ENCODE peak calls at places on chromosomes 11 and 22, in five cellular contexts. One of them, this sample, is unnamed.
A peak's percentile ranks its signal among the peaks of the same experiment; 100 is the strongest.

GRCh38 chr11:62842171-62842717 is 2.9 kb upstream of the WDR74 start:
- DNase-seq in upper lobe of right lung: peak; percentile 73
- DNase-seq in heart right ventricle: no peak
- DNase-seq in neural progenitor cell: no peak
- DNase-seq in A673: no peak
- DNase-seq in this sample: peak; percentile 61

GRCh38 chr11:111941963-111942362 is 4.8 kb downstream of the DIXDC1 start:
- DNase-seq in upper lobe of right lung: no peak
- DNase-seq in heart right ventricle: peak; percentile 62
- DNase-seq in A673: no peak
- DNase-seq in neural progenitor cell: no peak
- DNase-seq in this sample: peak; percentile 57

GRCh38 chr11:18235394-18235926 is 1.1 kb downstream of the SAA4 start:
- DNase-seq in A673: no peak
- DNase-seq in upper lobe of right lung: no peak
- DNase-seq in neural progenitor cell: peak; percentile 30
- DNase-seq in heart right ventricle: no peak
- DNase-seq in this sample: no peak

GRCh38 chr11:102177974-102178631 is 67.9 kb downstream of the YAP1 start:
- DNase-seq in upper lobe of right lung: no peak
- DNase-seq in heart right ventricle: no peak
- DNase-seq in A673: peak; percentile 88
- DNase-seq in neural progenitor cell: no peak
- DNase-seq in this sample: no peak

GRCh38 chr11:82680252-82680651 is 53.4 kb downstream of the FAM181B start:
- DNase-seq in A673: peak; percentile 17
- DNase-seq in upper lobe of right lung: no peak
- DNase-seq in neural progenitor cell: no peak
- DNase-seq in heart right ventricle: no peak
- DNase-seq in this sample: no peak

GRCh38 chr11:72771507-72771906 is 19.3 kb upstream of the ARAP1 start:
- DNase-seq in A673: no peak
- DNase-seq in heart right ventricle: no peak
- DNase-seq in neural progenitor cell: no peak
- DNase-seq in upper lobe of right lung: no peak
- DNase-seq in this sample: no peak

GRCh38 chr11:369336-370018 is at the start of gene B4GALNT4:
- DNase-seq in A673: peak; percentile 25
- DNase-seq in neural progenitor cell: peak; percentile 78
- DNase-seq in heart right ventricle: no peak
- DNase-seq in upper lobe of right lung: no peak
- DNase-seq in this sample: no peak

GRCh38 chr11:43578346-43579170 is 102.0 kb upstream of the HSD17B12 start:
- DNase-seq in A673: no peak
- DNase-seq in upper lobe of right lung: no peak
- DNase-seq in heart right ventricle: no peak
- DNase-seq in neural progenitor cell: no peak
- DNase-seq in this sample: no peak

GRCh38 chr11:15159085-15159484 is 44.4 kb downstream of the INSC start:
- DNase-seq in heart right ventricle: no peak
- DNase-seq in A673: peak; percentile 28
- DNase-seq in upper lobe of right lung: no peak
- DNase-seq in neural progenitor cell: peak; percentile 38
- DNase-seq in this sample: no peak

GRCh38 chr22:37345863-37346514 is 63.7 kb downstream of the CYTH4 start:
- DNase-seq in upper lobe of right lung: no peak
- DNase-seq in heart right ventricle: peak; percentile 31
- DNase-seq in A673: no peak
- DNase-seq in neural progenitor cell: no peak
- DNase-seq in this sample: no peak

GRCh38 chr22:22981670-22982571 is 88.4 kb upstream of the GNAZ start:
- DNase-seq in upper lobe of right lung: no peak
- DNase-seq in neural progenitor cell: no peak
- DNase-seq in A673: no peak
- DNase-seq in heart right ventricle: no peak
- DNase-seq in this sample: no peak

GRCh38 chr22:29079218-29079901 is 6.5 kb downstream of the KREMEN1 start:
- DNase-seq in neural progenitor cell: no peak
- DNase-seq in A673: peak; percentile 95
- DNase-seq in heart right ventricle: no peak
- DNase-seq in upper lobe of right lung: no peak
- DNase-seq in this sample: no peak

GRCh38 chr11:120564573-120565301 is 53.2 kb downstream of the GRIK4 start:
- DNase-seq in neural progenitor cell: peak; percentile 74
- DNase-seq in heart right ventricle: peak; percentile 51
- DNase-seq in A673: peak; percentile 26
- DNase-seq in upper lobe of right lung: no peak
- DNase-seq in this sample: peak; percentile 76

GRCh38 chr11:46826310-46827044 is 19.6 kb downstream of the CKAP5 start:
- DNase-seq in neural progenitor cell: peak; percentile 93
- DNase-seq in A673: peak; percentile 97
- DNase-seq in upper lobe of right lung: peak; percentile 90
- DNase-seq in heart right ventricle: peak; percentile 84
- DNase-seq in this sample: peak; percentile 73

GRCh38 chr22:21766933-21767462 is 31.4 kb upstream of the YPEL1 start:
- DNase-seq in neural progenitor cell: no peak
- DNase-seq in upper lobe of right lung: peak; percentile 40
- DNase-seq in A673: no peak
- DNase-seq in heart right ventricle: no peak
- DNase-seq in this sample: no peak

GRCh38 chr11:124830749-124831148 is 30.5 kb upstream of the MSANTD2 start:
- DNase-seq in neural progenitor cell: no peak
- DNase-seq in upper lobe of right lung: no peak
- DNase-seq in A673: no peak
- DNase-seq in heart right ventricle: no peak
- DNase-seq in this sample: no peak

GRCh38 chr11:68659158-68659921 is 25.0 kb upstream of the GAL start:
- DNase-seq in heart right ventricle: peak; percentile 71
- DNase-seq in A673: peak; percentile 95
- DNase-seq in upper lobe of right lung: no peak
- DNase-seq in neural progenitor cell: no peak
- DNase-seq in this sample: peak; percentile 76

GRCh38 chr11:122853971-122854446 is 15.7 kb downstream of the CRTAM start:
- DNase-seq in heart right ventricle: peak; percentile 79
- DNase-seq in A673: peak; percentile 91
- DNase-seq in neural progenitor cell: peak; percentile 82
- DNase-seq in upper lobe of right lung: no peak
- DNase-seq in this sample: peak; percentile 61

GRCh38 chr11:5102246-5102645 is 32.9 kb downstream of the OR52E1 start:
- DNase-seq in neural progenitor cell: no peak
- DNase-seq in heart right ventricle: no peak
- DNase-seq in A673: peak; percentile 25
- DNase-seq in upper lobe of right lung: no peak
- DNase-seq in this sample: no peak

GRCh38 chr11:126114486-126115252 is 52.0 kb upstream of the CDON start:
- DNase-seq in heart right ventricle: no peak
- DNase-seq in upper lobe of right lung: no peak
- DNase-seq in neural progenitor cell: no peak
- DNase-seq in A673: peak; percentile 47
- DNase-seq in this sample: no peak

GRCh38 chr22:45163074-45163416 is 680 bp upstream of the NUP50 start:
- DNase-seq in neural progenitor cell: peak; percentile 65
- DNase-seq in upper lobe of right lung: no peak
- DNase-seq in heart right ventricle: no peak
- DNase-seq in A673: peak; percentile 43
- DNase-seq in this sample: no peak

DNA sequence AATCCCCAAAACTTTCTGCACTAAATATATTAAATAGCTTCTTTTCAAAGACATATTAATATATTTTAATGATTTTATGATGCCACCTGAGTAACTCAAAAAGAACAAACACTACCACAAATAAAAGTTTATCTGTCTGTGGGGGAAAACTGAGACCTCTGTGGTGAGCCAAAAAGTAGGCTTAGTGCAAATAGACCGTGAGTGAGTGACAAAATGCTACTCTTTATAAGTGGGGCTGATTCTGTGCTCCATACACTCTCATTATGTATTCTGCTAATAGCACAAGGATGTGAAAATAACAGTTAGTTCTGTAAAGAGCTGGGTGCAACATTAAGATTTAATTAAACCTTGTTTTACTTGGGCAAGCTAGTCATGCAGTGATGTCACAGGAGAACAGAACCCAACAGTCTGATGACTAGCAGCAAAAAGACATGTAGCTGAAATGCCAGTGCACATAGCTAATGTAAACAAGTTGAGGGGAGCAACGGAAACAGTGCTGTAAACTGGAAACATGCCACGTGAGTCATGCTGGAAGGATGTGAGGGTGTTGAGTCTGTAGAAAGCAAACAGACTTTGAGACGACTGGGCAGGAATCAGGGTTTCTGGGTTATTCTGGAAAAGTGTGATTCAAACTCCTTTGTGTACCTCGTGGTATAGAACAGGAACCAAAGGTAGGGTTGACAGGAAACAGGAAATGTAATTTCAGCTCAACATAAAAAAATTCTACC is 1130.4 kb downstream of the LRRC4C start:
- DNase-seq in neural progenitor cell: no peak
- DNase-seq in upper lobe of right lung: no peak
- DNase-seq in A673: peak; percentile 99
- DNase-seq in heart right ventricle: peak; percentile 31
- DNase-seq in this sample: peak; percentile 67
- H3K4me3 ChIP-seq in neural progenitor cell: no peak overlapping the region
- H3K4me3 ChIP-seq in upper lobe of right lung: no peak overlapping the region
- H3K4me3 ChIP-seq in A673: peak overlapping the region; percentile 1
- H3K4me3 ChIP-seq in heart right ventricle: no peak overlapping the region
- H3K4me3 ChIP-seq in this sample: no peak overlapping the region

GRCh38 chr22:46240073-46240472 is 10.0 kb downstream of the CDPF1 start:
- DNase-seq in A673: no peak
- DNase-seq in upper lobe of right lung: no peak
- DNase-seq in neural progenitor cell: no peak
- DNase-seq in heart right ventricle: no peak
- DNase-seq in this sample: no peak

GRCh38 chr22:46238541-46238940 is 11.6 kb downstream of the CDPF1 start:
- DNase-seq in neural progenitor cell: no peak
- DNase-seq in upper lobe of right lung: no peak
- DNase-seq in heart right ventricle: no peak
- DNase-seq in A673: no peak
- DNase-seq in this sample: no peak

GRCh38 chr22:46239261-46240048 is 10.6 kb downstream of the CDPF1 start:
- DNase-seq in A673: no peak
- DNase-seq in heart right ventricle: no peak
- DNase-seq in neural progenitor cell: no peak
- DNase-seq in upper lobe of right lung: no peak
- DNase-seq in this sample: no peak

GRCh38 chr22:46234851-46235437 is 15.1 kb downstream of the CDPF1 start:
- DNase-seq in A673: no peak
- DNase-seq in neural progenitor cell: no peak
- DNase-seq in upper lobe of right lung: no peak
- DNase-seq in heart right ventricle: no peak
- DNase-seq in this sample: no peak

DNA sequence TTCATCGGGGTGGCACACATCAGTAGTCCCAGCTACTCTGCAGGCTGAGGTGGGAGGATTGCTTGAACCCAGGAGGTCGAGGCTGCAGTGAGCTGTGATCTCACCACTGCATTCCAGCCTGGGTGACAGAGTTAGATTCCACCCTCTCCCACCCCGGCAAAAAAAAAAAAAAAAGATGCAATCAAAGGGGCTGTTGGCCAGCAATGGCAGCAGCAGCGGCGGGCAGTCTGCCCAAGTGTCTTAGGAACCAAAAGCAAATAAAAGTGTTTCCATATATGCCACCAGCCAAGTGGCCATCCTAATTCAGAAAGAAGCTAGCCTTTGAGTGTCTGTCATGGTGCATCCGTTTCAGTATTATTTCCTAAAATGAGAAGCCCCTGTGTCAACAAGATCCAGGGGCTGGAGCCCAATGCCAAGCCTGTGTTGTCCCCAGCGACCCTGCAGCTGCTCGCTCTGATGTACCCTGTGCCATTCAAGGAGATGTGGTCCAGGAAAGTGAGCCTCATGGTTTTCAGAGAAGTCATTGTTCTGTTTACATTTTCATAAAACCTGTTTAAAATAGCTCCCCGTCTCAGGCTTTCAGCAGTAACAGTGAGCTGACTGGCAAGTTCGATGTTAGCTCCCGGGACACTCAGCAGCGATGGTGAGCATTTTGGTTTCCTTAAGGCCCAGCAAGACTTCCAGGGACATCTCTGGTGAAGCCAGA is 12.5 kb downstream of the CDPF1 start:
- DNase-seq in heart right ventricle: peak; percentile 53
- DNase-seq in A673: no peak
- DNase-seq in upper lobe of right lung: no peak
- DNase-seq in neural progenitor cell: no peak
- DNase-seq in this sample: no peak
- TF ChIP-seq CTCF in heart right ventricle: no peak
- TF ChIP-seq CTCF in A673: no peak
- TF ChIP-seq CTCF in upper lobe of right lung: no peak
- TF ChIP-seq CTCF in neural progenitor cell: no peak
- TF ChIP-seq CTCF in this sample: no peak

GRCh38 chr22:35835267-35835997 is 117.8 kb downstream of the APOL5 start:
- DNase-seq in A673: no peak
- DNase-seq in neural progenitor cell: no peak
- DNase-seq in upper lobe of right lung: no peak
- DNase-seq in heart right ventricle: no peak
- DNase-seq in this sample: no peak
- H3K4me1 ChIP-seq in A673: peaks cover 42% of the 10 kb centered on the region
- H3K4me1 ChIP-seq in neural progenitor cell: peaks cover 43% of the 10 kb centered on the region
- H3K4me1 ChIP-seq in upper lobe of right lung: peaks cover 31% of the 10 kb centered on the region
- H3K4me1 ChIP-seq in heart right ventricle: peaks cover 53% of the 10 kb centered on the region
- H3K4me1 ChIP-seq in this sample: peaks cover 73% of the 10 kb centered on the region

DNA sequence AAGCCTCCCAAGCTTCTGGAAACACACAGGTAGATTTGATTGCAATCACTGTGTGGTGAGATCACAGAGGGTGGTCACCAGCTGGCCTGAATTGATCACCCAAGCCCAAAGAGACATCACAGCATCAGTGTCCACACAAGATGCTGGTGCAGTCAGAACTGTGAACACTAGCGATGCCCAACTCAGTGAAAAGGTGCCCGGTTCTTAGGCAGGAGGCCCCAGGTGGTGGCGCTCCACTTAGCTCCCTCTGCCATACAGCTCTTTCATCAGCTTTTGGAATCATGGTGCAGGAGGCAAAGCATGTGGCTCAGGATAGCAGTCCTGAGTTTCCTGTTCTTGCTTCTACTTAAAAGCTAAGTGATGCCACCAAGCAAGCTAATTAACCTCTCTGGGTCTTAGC is 11.1 kb downstream of the DGCR2 start:
- DNase-seq in neural progenitor cell: peak; percentile 25
- DNase-seq in A673: no peak
- DNase-seq in heart right ventricle: no peak
- DNase-seq in upper lobe of right lung: peak; percentile 41
- DNase-seq in this sample: no peak
- H3K4me3 ChIP-seq in neural progenitor cell: no peak overlapping the region
- H3K4me3 ChIP-seq in A673: no peak overlapping the region
- H3K4me3 ChIP-seq in heart right ventricle: no peak overlapping the region
- H3K4me3 ChIP-seq in upper lobe of right lung: no peak overlapping the region
- H3K4me3 ChIP-seq in this sample: no peak overlapping the region

DNA sequence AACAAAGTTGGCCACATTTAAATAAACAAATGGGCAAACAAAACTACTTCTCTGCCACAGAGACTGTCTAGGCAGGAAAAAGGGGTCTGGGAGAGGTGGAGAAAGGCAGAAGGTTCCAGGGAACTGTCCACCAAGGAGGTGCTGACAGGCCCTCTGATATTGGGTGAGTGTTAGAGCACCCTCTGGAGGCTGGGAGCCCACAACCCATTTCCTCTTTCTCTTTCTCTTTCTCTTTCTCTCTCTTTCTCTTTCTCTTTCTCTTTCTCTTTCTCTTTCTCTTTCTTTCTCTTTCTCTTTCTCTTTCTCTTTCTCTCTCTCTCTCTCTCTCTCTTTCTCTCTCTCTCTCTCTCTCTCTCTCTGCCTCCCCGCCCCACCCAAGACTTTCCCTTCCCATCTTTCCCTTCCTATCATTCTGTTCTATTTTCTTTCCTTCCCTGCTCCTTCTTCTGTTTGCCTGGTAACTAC is 912.8 kb downstream of the DLG2 start:
- DNase-seq in A673: peak; percentile 80
- DNase-seq in neural progenitor cell: peak; percentile 85
- DNase-seq in upper lobe of right lung: no peak
- DNase-seq in heart right ventricle: peak; percentile 34
- DNase-seq in this sample: no peak
- TF ChIP-seq CTCF in A673: peak; percentile 77
- TF ChIP-seq CTCF in neural progenitor cell: peak; percentile 79
- TF ChIP-seq CTCF in upper lobe of right lung: no peak
- TF ChIP-seq CTCF in heart right ventricle: peak; percentile 31
- TF ChIP-seq CTCF in this sample: peak; percentile 57

This sample was measured in right atrium auricular region.